ENCODE peak calls at places on chromosomes 4 and X, in ten cellular contexts. J, T, L, H, D, M, A, K, E and F are unnamed samples.

GRCh38 chr4:84966382-84967291 is at the start of gene WDFY3:
- DNase-seq in J (no peak), T (peak; percentile 98), L (peak; percentile 93), H (peak; percentile 85), D (no peak), M (peak; percentile 89), A (peak; percentile 89), K (no peak), E (peak; percentile 83), F (peak; percentile 94)

GRCh38 chr4:3615386-3616286 is 83.4 kb upstream of the LRPAP1 start:
- DNase-seq in J (no peak), T (no peak), L (no peak), H (no peak), D (no peak), M (no peak), A (no peak), K (no peak), E (no peak), F (no peak)

GRCh38 chr4:2947926-2948325 is 15.3 kb downstream of the NOP14 start:
- DNase-seq in J (no peak), T (no peak), L (no peak), H (no peak), D (no peak), M (no peak), A (no peak), K (no peak), E (no peak), F (no peak)

GRCh38 chr4:101555341-101555880 is 208.1 kb upstream of the PPP3CA start:
- DNase-seq in J (no peak), T (no peak), L (no peak), H (no peak), D (no peak), M (no peak), A (no peak), K (no peak), E (no peak), F (no peak)

GRCh38 chr4:8330821-8331566 is 61.4 kb downstream of the HTRA3 start:
- DNase-seq in J (no peak), T (no peak), L (peak; percentile 31), H (no peak), D (no peak), M (no peak), A (no peak), K (no peak), E (no peak), F (no peak)

GRCh38 chrX:21745756-21746155 is 12.2 kb downstream of the SMPX start:
- DNase-seq in J (no peak), T (peak; percentile 68), L (peak; percentile 70), H (peak; percentile 56), D (peak; percentile 5), M (peak; percentile 52), A (peak; percentile 36), K (no peak), E (peak; percentile 16), F (no peak)

GRCh38 chrX:7372843-7373525 is 225.0 kb upstream of the PUDP start:
- DNase-seq in J (no peak), T (no peak), L (no peak), H (no peak), D (no peak), M (no peak), A (no peak), K (no peak), E (no peak), F (no peak)

GRCh38 chr4:38889143-38889542 is 21.5 kb downstream of the FAM114A1 start:
- DNase-seq in J (no peak), T (peak; percentile 58), L (no peak), H (no peak), D (no peak), M (peak; percentile 56), A (no peak), K (peak; percentile 58), E (no peak), F (no peak)

GRCh38 chrX:51520393-51520792 is 24.0 kb upstream of the NUDT11 start:
- DNase-seq in J (no peak), T (no peak), L (no peak), H (no peak), D (no peak), M (no peak), A (no peak), K (no peak), E (no peak), F (no peak)

GRCh38 chr4:42302348-42302747 is 94.9 kb upstream of the SHISA3 start:
- DNase-seq in J (no peak), T (peak; percentile 39), L (peak; percentile 91), H (peak; percentile 37), D (no peak), M (peak; percentile 45), A (no peak), K (no peak), E (no peak), F (no peak)

GRCh38 chr4:93897559-93897958 is 69.0 kb downstream of the ATOH1 start:
- DNase-seq in J (no peak), T (peak; percentile 44), L (no peak), H (peak; percentile 23), D (no peak), M (peak; percentile 14), A (no peak), K (no peak), E (no peak), F (no peak)

GRCh38 chr4:156547439-156547838 is 424.2 kb downstream of the PDGFC start:
- DNase-seq in J (no peak), T (no peak), L (no peak), H (no peak), D (no peak), M (peak; percentile 42), A (no peak), K (no peak), E (no peak), F (no peak)

GRCh38 chrX:17738002-17738713 is 865 bp downstream of the SCML1 start:
- DNase-seq in J (no peak), T (peak; percentile 72), L (peak; percentile 75), H (peak; percentile 19), D (peak; percentile 70), M (peak; percentile 63), A (peak; percentile 43), K (no peak), E (peak; percentile 43), F (no peak)

GRCh38 chr4:2093265-2093664 is 34.1 kb downstream of the NAT8L start:
- DNase-seq in J (no peak), T (no peak), L (no peak), H (no peak), D (no peak), M (no peak), A (peak; percentile 22), K (no peak), E (no peak), F (peak; percentile 68)

GRCh38 chrX:37976153-37976552 is 30.2 kb upstream of the SYTL5 start:
- DNase-seq in J (no peak), T (no peak), L (no peak), H (no peak), D (no peak), M (no peak), A (no peak), K (no peak), E (no peak), F (no peak)
- H3K4me3 ChIP-seq in J (no peak overlapping the region), T (no peak overlapping the region), L (no peak overlapping the region), H (no peak overlapping the region), D (no peak overlapping the region), M (no peak overlapping the region), A (no peak overlapping the region), K (no peak overlapping the region), E (no peak overlapping the region), F (no peak overlapping the region)

DNA sequence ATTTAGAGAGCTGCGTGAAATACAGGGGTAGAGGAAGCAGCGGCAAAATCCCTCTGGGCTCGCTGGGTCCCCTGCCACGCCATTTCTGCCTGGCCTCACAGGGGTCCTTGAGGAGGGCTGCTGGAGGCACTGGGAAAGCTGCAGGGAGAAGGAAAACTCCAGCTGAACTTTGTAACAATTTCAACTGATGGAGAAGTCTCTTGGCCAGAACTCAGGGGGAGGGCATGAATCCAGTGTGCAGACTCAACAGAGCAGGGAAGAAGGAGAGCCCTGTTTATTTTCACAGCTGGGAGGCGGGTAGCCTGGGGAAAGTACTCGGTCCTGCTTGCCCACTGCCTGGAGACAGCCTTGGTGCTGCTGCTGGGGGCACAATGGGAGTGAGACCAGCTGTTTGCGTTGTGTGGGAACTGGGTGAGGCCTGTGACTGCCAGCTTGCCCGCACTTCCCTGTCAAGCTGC is 93.2 kb upstream of the MAPK10 start:
- DNase-seq in J (no peak), T (peak; percentile 90), L (no peak), H (no peak), D (no peak), M (peak; percentile 26), A (no peak), K (no peak), E (peak; percentile 58), F (no peak)
- H3K4me3 ChIP-seq in J (no peak overlapping the region), T (peak overlapping the region; percentile 64), L (no peak overlapping the region), H (no peak overlapping the region), D (no peak overlapping the region), M (no peak overlapping the region), A (no peak overlapping the region), K (no peak overlapping the region), E (peak overlapping the region; percentile 40), F (peak overlapping the region; percentile 65)

DNA sequence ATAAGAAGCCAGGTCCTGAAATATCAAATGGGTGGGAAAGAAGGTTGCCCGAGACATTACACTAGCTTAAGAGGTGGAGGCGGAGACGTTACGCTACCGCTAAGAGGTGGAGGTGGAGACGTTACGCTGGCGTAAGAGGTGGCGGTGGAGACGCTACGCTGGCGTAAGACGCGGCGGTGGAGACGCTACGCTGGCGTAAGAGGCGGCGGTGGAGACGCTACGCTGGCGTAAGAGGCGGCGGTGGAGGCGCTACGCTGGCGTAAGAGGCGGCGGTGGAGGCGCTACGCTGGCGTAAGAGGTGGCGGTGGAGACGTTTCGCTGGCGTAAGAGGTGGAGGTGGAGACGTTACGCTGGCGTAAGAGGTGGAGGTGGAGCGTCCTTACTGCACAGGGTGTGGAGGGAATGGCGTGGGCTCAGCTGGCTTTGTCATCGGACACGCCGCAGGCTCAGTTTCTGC is 12.8 kb downstream of the CYP4V2 start:
- DNase-seq in J (no peak), T (peak; percentile 68), L (no peak), H (no peak), D (no peak), M (peak; percentile 86), A (peak; percentile 34), K (no peak), E (peak; percentile 60), F (no peak)
- H3K4me3 ChIP-seq in J (peak overlapping the region; percentile 13), T (peak overlapping the region; percentile 50), L (no peak overlapping the region), H (no peak overlapping the region), D (peak overlapping the region; percentile 23), M (peak overlapping the region; percentile 36), A (no peak overlapping the region), K (no peak overlapping the region), E (peak overlapping the region; percentile 6), F (peak overlapping the region; percentile 53)

DNA sequence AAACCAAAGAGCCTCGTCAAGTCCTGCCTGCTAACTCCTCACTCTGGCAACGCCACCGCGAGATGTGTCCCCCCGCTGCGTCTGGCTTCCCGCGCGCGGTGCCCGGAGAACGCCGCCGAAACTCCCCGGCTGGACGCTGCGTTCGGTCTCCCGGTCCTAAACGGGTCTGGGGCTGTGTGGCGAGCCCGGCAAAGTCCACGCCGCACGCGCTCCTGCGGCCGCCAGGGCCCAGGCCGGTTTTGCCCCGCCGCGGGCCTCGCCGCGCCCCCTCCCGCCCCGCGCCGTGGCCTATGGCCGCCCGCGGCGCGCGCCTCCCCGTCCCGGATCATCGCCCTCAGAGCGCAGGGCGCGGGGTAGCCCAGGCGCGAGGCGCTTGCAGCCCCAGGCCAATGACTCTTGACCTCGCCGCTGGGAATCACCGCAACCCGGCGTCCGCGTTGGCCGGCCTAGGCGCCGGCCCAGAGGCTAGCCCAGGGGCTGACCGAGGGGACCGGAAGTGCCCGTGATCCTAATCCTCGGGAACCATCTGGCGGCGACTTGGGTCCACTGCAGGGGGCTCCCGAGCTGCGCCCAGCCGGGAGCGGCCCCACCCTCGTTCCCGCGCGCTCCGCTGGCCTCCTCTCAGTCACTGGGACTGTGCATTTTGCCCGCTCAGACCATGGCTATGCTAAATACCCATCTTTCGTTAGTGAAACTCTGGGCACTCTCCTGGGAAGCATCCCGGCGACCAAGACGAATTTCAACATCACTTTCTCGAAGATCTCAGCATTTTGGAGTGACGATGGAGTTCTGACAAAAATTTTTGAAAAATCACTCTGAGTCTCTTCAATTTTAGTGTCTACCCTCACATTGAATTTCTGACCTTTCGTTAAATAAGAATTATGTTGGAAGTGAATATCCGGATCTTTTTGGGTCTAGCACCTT is at the start of gene AADAT:
- DNase-seq in J (no peak), T (peak; percentile 90), L (peak; percentile 96), H (peak; percentile 93), D (no peak), M (peak; percentile 70), A (peak; percentile 82), K (no peak), E (peak; percentile 81), F (no peak)
- H3K4me3 ChIP-seq in J (no peak within 1 kb of the TSS), T (peak within 1 kb of the TSS; percentile 91), L (peak within 1 kb of the TSS; percentile 99), H (peak within 1 kb of the TSS; percentile 50), D (no peak within 1 kb of the TSS), M (peak within 1 kb of the TSS; percentile 57), A (peak within 1 kb of the TSS; percentile 76), K (peak within 1 kb of the TSS; percentile 41), E (peak within 1 kb of the TSS; percentile 59), F (peak within 1 kb of the TSS; percentile 76)